ENCODE peak calls at places on chromosomes 7 and 10, in ten cellular contexts. X is ovary, G is A549, L is HepG2, U is transverse colon, S is GM12878, D is stomach, K is suprapubic skin, E is upper lobe of left lung, I is tibial nerve. F is an unnamed sample.
A peak's percentile ranks its signal among the peaks of the same experiment; 100 is the strongest.

GRCh38 chr7:54546081-54546985 is 4.2 kb downstream of the VSTM2A start:
- DNase-seq in E (peak; percentile 82), L (peak; percentile 20), K (no peak), U (peak; percentile 28), I (no peak), D (no peak), X (no peak), G (peak; percentile 35), S (no peak), F (no peak)

GRCh38 chr10:3261921-3262320 is 89.3 kb upstream of the PITRM1 start:
- DNase-seq in I (no peak), E (no peak), U (no peak), G (no peak), L (no peak), D (no peak), K (peak; percentile 47), X (no peak), S (no peak), F (no peak)

GRCh38 chr7:44639701-44640321 is 33.4 kb downstream of the OGDH start:
- DNase-seq in U (no peak), S (no peak), K (no peak), E (no peak), G (peak; percentile 74), L (peak; percentile 83), D (no peak), I (no peak), X (peak; percentile 58), F (no peak)

GRCh38 chr7:149854611-149855367 is 16.6 kb downstream of the ZNF862 start:
- DNase-seq in S (no peak), E (no peak), U (peak; percentile 71), I (peak; percentile 38), L (peak; percentile 53), G (no peak), K (peak; percentile 65), D (peak; percentile 90), X (peak; percentile 62), F (peak; percentile 86)

GRCh38 chr10:127948791-127949190 is 41.9 kb downstream of the PTPRE start:
- DNase-seq in U (no peak), K (no peak), I (no peak), S (no peak), G (no peak), E (no peak), D (no peak), X (no peak), L (no peak), F (no peak)

GRCh38 chr7:105664816-105665525 is 83.7 kb upstream of the EFCAB10 start:
- DNase-seq in E (no peak), S (no peak), G (peak; percentile 62), K (no peak), L (peak; percentile 89), X (no peak), D (no peak), I (no peak), U (no peak), F (no peak)

GRCh38 chr7:95628831-95629439 is 32.6 kb upstream of the PDK4 start:
- DNase-seq in L (no peak), S (no peak), I (no peak), G (peak; percentile 95), K (no peak), D (no peak), U (no peak), X (no peak), E (no peak), F (no peak)

GRCh38 chr10:2477154-2477553 is 590.2 kb upstream of the PFKP start:
- DNase-seq in K (no peak), I (no peak), G (no peak), X (no peak), D (no peak), S (no peak), E (no peak), L (no peak), U (no peak), F (no peak)

DNA sequence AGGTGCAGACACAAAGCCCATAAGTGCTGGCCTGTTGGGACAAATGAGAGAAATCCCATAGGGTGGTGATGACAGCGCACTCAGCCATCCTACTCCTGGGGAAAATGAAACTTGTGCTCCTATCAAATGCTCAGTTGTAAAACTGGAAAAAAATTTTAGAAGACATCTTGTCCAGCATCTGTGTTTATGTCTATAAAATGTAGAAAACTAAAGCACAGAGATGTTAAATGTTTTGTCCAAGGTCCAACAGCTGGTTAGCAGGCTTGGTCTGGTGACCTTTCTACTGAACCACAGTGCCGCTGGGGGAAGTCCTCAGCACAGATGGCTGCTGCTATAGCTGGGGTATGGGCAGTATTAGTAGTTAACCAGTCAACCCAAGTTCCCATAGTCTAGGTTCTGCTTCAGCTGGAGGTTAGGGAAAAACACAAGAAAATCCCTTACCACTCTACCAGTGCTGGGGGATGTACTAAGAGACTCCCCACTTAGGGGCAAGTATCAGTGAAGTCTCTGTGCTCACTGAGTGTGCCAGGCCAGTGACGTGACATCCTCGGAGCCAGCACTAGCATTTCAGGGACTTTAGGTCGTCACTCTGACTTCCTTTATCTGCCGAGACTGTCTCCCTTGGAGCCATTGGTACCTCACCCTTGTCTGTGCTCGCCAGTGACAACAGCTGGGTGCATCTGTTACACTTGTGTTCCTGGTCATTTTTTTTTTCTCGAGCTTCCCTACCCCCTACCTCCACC is 1.9 kb downstream of the TSPAN33 start:
- DNase-seq in E (no peak), S (peak; percentile 88), D (no peak), G (no peak), I (no peak), K (no peak), L (no peak), U (no peak), X (no peak), F (no peak)
- H3K4me3 ChIP-seq in E (no peak overlapping the region), S (peak overlapping the region; percentile 97), D (no peak overlapping the region), G (no peak overlapping the region), I (no peak overlapping the region), K (no peak overlapping the region), L (no peak overlapping the region), U (no peak overlapping the region), X (no peak overlapping the region), F (no peak overlapping the region)

GRCh38 chr10:24449334-24449740 is 240.4 kb downstream of the KIAA1217 start:
- DNase-seq in X (no peak), S (no peak), K (no peak), G (no peak), D (no peak), U (no peak), L (no peak), E (no peak), I (no peak), F (no peak)

GRCh38 chr10:24452030-24452429 is 243.1 kb downstream of the KIAA1217 start:
- DNase-seq in G (no peak), I (no peak), X (no peak), S (no peak), D (no peak), U (no peak), L (no peak), K (no peak), E (no peak), F (no peak)

GRCh38 chr10:24453404-24453830 is 244.5 kb downstream of the KIAA1217 start:
- DNase-seq in I (no peak), X (no peak), K (no peak), L (no peak), E (no peak), G (no peak), U (no peak), D (no peak), S (no peak), F (no peak)

GRCh38 chr10:24449769-24450310 is 240.9 kb downstream of the KIAA1217 start:
- DNase-seq in X (no peak), D (no peak), L (no peak), K (no peak), I (no peak), S (no peak), G (no peak), E (no peak), U (no peak), F (no peak)

DNA sequence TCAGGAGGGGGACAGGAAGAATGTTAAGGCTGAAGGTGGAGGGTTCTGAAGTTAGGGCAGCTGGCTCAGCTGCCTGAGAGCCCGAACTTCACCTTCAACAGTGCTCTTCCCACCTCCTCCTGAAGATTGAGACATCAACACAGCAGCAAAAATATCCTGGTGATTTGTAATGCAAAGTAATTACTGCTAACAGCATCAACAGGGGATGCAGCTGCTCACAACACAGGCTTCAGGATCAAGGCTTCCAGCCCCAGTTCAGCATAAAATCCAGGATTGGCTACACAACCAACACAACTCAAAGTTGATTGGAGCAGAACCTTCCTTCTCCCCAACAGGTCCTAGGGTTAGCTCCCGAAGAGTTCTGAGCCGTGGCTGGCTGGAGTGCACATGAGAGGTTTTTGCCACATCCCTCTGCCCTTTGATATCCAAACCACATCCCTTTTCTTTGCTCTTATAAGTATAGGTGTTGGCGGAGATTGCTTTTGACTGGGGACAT is 242.4 kb downstream of the KIAA1217 start:
- DNase-seq in I (no peak), U (no peak), S (no peak), D (no peak), K (no peak), L (no peak), G (no peak), E (no peak), X (no peak), F (no peak)
- TF ChIP-seq POLR2A in I (no peak), U (no peak), S (no peak), D (no peak), K (no peak), L (no peak), G (no peak), E (no peak), X (no peak), F (no peak)

DNA sequence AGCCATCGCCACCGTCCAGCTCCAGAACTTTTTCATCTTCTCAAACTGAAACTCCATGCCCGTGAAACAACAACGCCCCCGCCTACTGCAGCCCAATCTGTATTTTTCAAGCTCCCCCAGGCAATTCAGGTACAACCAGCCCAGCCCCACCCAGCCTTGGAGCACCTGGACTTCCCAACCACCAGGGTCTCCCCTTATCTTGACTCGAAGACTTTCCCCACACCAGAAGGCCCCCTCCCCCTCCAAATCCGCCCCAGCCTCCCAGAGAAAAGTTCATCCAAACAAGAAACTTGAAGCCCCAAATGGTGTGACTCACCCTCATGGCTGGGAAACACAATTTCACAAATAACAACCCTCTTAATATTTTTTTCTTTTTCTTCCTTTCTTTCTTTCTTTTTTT is 10.6 kb downstream of the ZCCHC24 start:
- DNase-seq in U (no peak), E (no peak), K (peak; percentile 81), L (no peak), D (no peak), S (no peak), G (no peak), X (peak; percentile 80), I (peak; percentile 57), F (peak; percentile 83)
- TF ChIP-seq EP300 in U (no peak), E (no peak), K (no peak), L (no peak), D (no peak), S (no peak), G (no peak), X (no peak), I (no peak), F (no peak)

GRCh38 chr7:130890176-130891020 is 156.4 kb upstream of the KLF14 start:
- DNase-seq in E (no peak), X (no peak), I (peak; percentile 61), S (no peak), D (no peak), U (no peak), G (no peak), K (no peak), L (no peak), F (no peak)

GRCh38 chr7:130894146-130895005 is 160.4 kb upstream of the KLF14 start:
- DNase-seq in L (peak; percentile 65), U (no peak), D (peak; percentile 73), I (peak; percentile 66), S (no peak), K (peak; percentile 84), G (peak; percentile 93), E (peak; percentile 84), X (peak; percentile 77), F (peak; percentile 78)

GRCh38 chr7:130893441-130893894 is 159.5 kb upstream of the KLF14 start:
- DNase-seq in G (peak; percentile 56), K (no peak), X (no peak), S (no peak), L (peak; percentile 27), I (peak; percentile 70), E (no peak), U (no peak), D (no peak), F (no peak)

GRCh38 chr7:130888468-130888867 is 154.5 kb upstream of the KLF14 start:
- DNase-seq in S (no peak), U (no peak), I (no peak), E (no peak), D (no peak), X (no peak), G (no peak), L (no peak), K (no peak), F (no peak)

DNA sequence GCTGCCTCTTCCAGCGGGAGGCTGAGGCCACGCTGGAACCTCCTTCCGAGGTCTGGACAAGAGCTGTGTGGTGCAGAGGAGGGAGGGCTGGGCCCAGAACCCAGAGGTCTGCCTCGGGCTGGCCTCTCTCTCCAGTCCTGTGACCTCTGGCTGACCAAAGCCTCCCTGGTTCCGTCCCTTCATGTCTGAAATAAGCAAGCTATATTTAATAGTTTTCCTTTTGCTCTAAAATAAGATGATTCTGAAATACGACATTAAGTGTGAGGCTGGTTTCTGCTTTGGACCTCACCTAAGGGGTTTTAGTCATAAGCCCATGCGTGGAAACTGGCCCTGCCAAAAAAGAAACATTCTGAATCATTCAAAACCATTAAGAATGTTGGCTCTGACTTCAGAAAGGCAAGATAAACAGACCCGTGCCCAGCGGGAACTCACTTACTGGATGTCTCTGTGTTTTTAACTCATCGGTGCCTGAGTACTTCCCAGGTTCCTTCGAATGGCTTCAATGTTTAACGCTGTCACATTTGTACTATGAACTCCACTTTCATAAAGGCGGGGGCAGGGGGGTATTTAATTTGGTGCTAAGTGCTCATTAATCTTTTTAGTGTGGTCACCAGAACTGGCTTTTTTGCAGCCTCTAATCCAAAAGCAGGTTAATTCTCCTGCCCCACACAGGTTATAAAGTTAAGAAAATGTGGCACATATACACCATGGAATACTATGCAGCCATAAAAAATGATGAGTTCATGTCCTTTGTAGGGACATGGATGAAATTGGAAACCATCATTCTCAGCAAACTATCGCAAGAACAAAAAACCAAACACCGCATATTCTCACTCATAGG is 157.5 kb upstream of the KLF14 start:
- DNase-seq in S (no peak), L (no peak), G (peak; percentile 83), D (peak; percentile 60), E (peak; percentile 24), U (no peak), I (peak; percentile 78), K (no peak), X (peak; percentile 67), F (peak; percentile 83)
- H3K4me3 ChIP-seq in S (no peak overlapping the region), L (no peak overlapping the region), G (peak overlapping the region; percentile 16), D (no peak overlapping the region), E (no peak overlapping the region), U (no peak overlapping the region), I (no peak overlapping the region), K (peak overlapping the region; percentile 5), X (peak overlapping the region; percentile 8), F (no peak overlapping the region)